ENCODE peak calls at places on chromosomes 7 and 10, in five cellular contexts. H is CD8-positive, alpha-beta T cell; P is right lobe of liver; Y is endothelial cell of umbilical vein; F is GM23248. N is an unnamed sample. For H3K4me1, the result is how much of the 10 kb centered on the place peaks cover.

GRCh38 chr7:140078392-140078791 is 15.6 kb upstream of the PARP12 start:
- DNase-seq in H (peak), P (no peak), Y (no peak), F (no peak), N (no peak)

GRCh38 chr7:143256932-143257331 is 6.3 kb upstream of the GSTK1 start:
- DNase-seq in H (no peak), P (no peak), Y (no peak), F (no peak), N (no peak)

GRCh38 chr10:42551582-42552187 is 86.7 kb downstream of the ZNF33B start:
- DNase-seq in H (no peak), P (no peak), Y (no peak), F (peak), N (no peak)

GRCh38 chr7:22001345-22002004 is 55.8 kb upstream of the CDCA7L start:
- DNase-seq in H (peak), P (no peak), Y (peak), F (peak), N (peak)

GRCh38 chr7:123635551-123636359 is 19.9 kb upstream of the LMOD2 start:
- DNase-seq in H (no peak), P (no peak), Y (peak), F (peak), N (no peak)

GRCh38 chr10:72364239-72364777 is 9.6 kb upstream of the DNAJB12 start:
- DNase-seq in H (peak), P (peak), Y (peak), F (peak), N (peak)

GRCh38 chr7:44796034-44796503 is 412 bp upstream of the PPIA start:
- DNase-seq in H (no peak), P (no peak), Y (no peak), F (peak), N (peak)

GRCh38 chr7:149873968-149874643 is at the start of gene ATP6V0E2:
- DNase-seq in H (no peak), P (no peak), Y (no peak), F (no peak), N (no peak)

GRCh38 chr10:7170626-7171322 is 240.1 kb downstream of the SFMBT2 start:
- DNase-seq in H (no peak), P (no peak), Y (no peak), F (no peak), N (no peak)

GRCh38 chr7:2201686-2202360 is 30.9 kb downstream of the MAD1L1 start:
- DNase-seq in H (no peak), P (peak), Y (no peak), F (peak), N (peak)

GRCh38 chr10:90326498-90327267 is 531.2 kb downstream of the HTR7 start:
- DNase-seq in H (no peak), P (no peak), Y (peak), F (no peak), N (no peak)

GRCh38 chr10:111923032-111923431 is 260.5 kb downstream of the GPAM start:
- DNase-seq in H (no peak), P (no peak), Y (no peak), F (no peak), N (no peak)

GRCh38 chr7:10474048-10474447 is 499.6 kb upstream of the PHF14 start:
- DNase-seq in H (no peak), P (no peak), Y (no peak), F (no peak), N (no peak)

GRCh38 chr10:96743988-96744585 is 23.8 kb upstream of the PIK3AP1 start:
- DNase-seq in H (no peak), P (no peak), Y (no peak), F (peak), N (peak)

GRCh38 chr10:6219494-6219836 is 16.7 kb downstream of the PFKFB3 start:
- DNase-seq in H (no peak), P (no peak), Y (no peak), F (no peak), N (no peak)

GRCh38 chr7:24898691-24899090 is 81.3 kb downstream of the OSBPL3 start:
- DNase-seq in H (no peak), P (no peak), Y (no peak), F (peak), N (peak)

GRCh38 chr7:4610768-4611467 is 71.2 kb upstream of the FOXK1 start:
- DNase-seq in H (peak), P (peak), Y (peak), F (peak), N (no peak)

GRCh38 chr7:111750168-111750715 is 187.9 kb upstream of the IMMP2L start:
- DNase-seq in H (no peak), P (no peak), Y (no peak), F (no peak), N (no peak)

GRCh38 chr7:95509199-95509598 is 23.5 kb downstream of the ASB4 start:
- DNase-seq in H (no peak), P (no peak), Y (peak), F (peak), N (no peak)

GRCh38 chr7:115678049-115678982 is 352.2 kb downstream of the TFEC start:
- DNase-seq in H (no peak), P (peak), Y (no peak), F (peak), N (no peak)

GRCh38 chr10:79241990-79242619 is 105.2 kb upstream of the PPIF start:
- DNase-seq in H (peak), P (peak), Y (peak), F (peak), N (no peak)

GRCh38 chr10:97131702-97132101 is 54.1 kb downstream of the SLIT1 start:
- DNase-seq in H (no peak), P (no peak), Y (no peak), F (peak), N (no peak)

GRCh38 chr7:22442887-22443369 is 57.1 kb downstream of the STEAP1B start:
- DNase-seq in H (no peak), P (no peak), Y (no peak), F (no peak), N (no peak)

GRCh38 chr10:62264702-62265436 is 3.8 kb downstream of the RTKN2 start:
- DNase-seq in H (no peak), P (no peak), Y (peak), F (peak), N (peak)

GRCh38 chr10:112723876-112724275 is 226.2 kb upstream of the TCF7L2 start:
- DNase-seq in H (no peak), P (no peak), Y (no peak), F (no peak), N (no peak)

GRCh38 chr7:1884583-1885350 is 214.7 kb downstream of the ELFN1 start:
- DNase-seq in H (no peak), P (no peak), Y (no peak), F (peak), N (no peak)

GRCh38 chr10:73953665-73954064 is 42.7 kb downstream of the PLAU start:
- DNase-seq in H (no peak), P (no peak), Y (no peak), F (peak), N (peak)

GRCh38 chr10:17021661-17022060 is 108.0 kb downstream of the CUBN start:
- DNase-seq in H (no peak), P (no peak), Y (no peak), F (no peak), N (no peak)

GRCh38 chr10:104622598-104623209 is 18.4 kb upstream of the SORCS3 start:
- DNase-seq in H (no peak), P (peak), Y (no peak), F (peak), N (no peak)

GRCh38 chr10:19154375-19154774 is 105.8 kb downstream of the MALRD1 start:
- DNase-seq in H (no peak), P (no peak), Y (no peak), F (no peak), N (no peak)

GRCh38 chr10:88297103-88297502 is 286.0 kb downstream of the RNLS start:
- DNase-seq in H (no peak), P (no peak), Y (no peak), F (no peak), N (no peak)

GRCh38 chr10:13337827-13338196 is 10.3 kb downstream of the SEPHS1 start:
- DNase-seq in H (no peak), P (no peak), Y (no peak), F (no peak), N (no peak)

GRCh38 chr7:148110097-148110868 is 480.3 kb upstream of the C7orf33 start:
- DNase-seq in H (no peak), P (no peak), Y (no peak), F (no peak), N (no peak)

GRCh38 chr7:81877890-81878289 is 108.0 kb upstream of the HGF start:
- DNase-seq in H (no peak), P (no peak), Y (no peak), F (no peak), N (no peak)
- H3K27ac ChIP-seq in H (no peak), P (no peak), Y (no peak), F (no peak), N (no peak)

GRCh38 chr7:101140339-101140699 is 13.4 kb downstream of the SERPINE1 start:
- DNase-seq in H (no peak), P (no peak), Y (peak), F (peak), N (no peak)
- H3K4me1 ChIP-seq in H (under half), P (under half), Y (under half), F (under half), N (under half)

GRCh38 chr7:151876112-151876898 is 610 bp downstream of the PRKAG2 start:
- DNase-seq in H (peak), P (peak), Y (peak), F (peak), N (peak)

GRCh38 chr7:151876899-151877777 is at the start of gene PRKAG2:
- DNase-seq in H (peak), P (peak), Y (peak), F (peak), N (no peak)

GRCh38 chr7:151880688-151881087 is 3.8 kb upstream of the PRKAG2 start:
- DNase-seq in H (no peak), P (no peak), Y (no peak), F (no peak), N (no peak)

GRCh38 chr7:151875862-151876111 is 1.1 kb downstream of the PRKAG2 start:
- DNase-seq in H (no peak), P (no peak), Y (no peak), F (no peak), N (no peak)

GRCh38 chr7:151877911-151878835 is 1.3 kb upstream of the PRKAG2 start:
- DNase-seq in H (no peak), P (peak), Y (no peak), F (no peak), N (no peak)
- H3K4me3 ChIP-seq in H (peak), P (peak), Y (no peak), F (no peak), N (no peak)

GRCh38 chr7:36062159-36062815 is 90.8 kb upstream of the EEPD1 start:
- DNase-seq in H (no peak), P (no peak), Y (no peak), F (no peak), N (no peak)

GRCh38 chr7:36066021-36066664 is 86.9 kb upstream of the EEPD1 start:
- DNase-seq in H (no peak), P (no peak), Y (no peak), F (no peak), N (no peak)

GRCh38 chr7:36070230-36070629 is 82.8 kb upstream of the EEPD1 start:
- DNase-seq in H (no peak), P (no peak), Y (no peak), F (no peak), N (no peak)

GRCh38 chr7:36064676-36065075 is 88.4 kb upstream of the EEPD1 start:
- DNase-seq in H (no peak), P (no peak), Y (no peak), F (no peak), N (no peak)
- H3K27ac ChIP-seq in H (no peak), P (no peak), Y (no peak), F (no peak), N (no peak)

GRCh38 chr7:119096683-119097082 is 872.2 kb downstream of the ANKRD7 start:
- DNase-seq in H (no peak), P (no peak), Y (no peak), F (no peak), N (no peak)

GRCh38 chr7:119105381-119105780 is 880.9 kb downstream of the ANKRD7 start:
- DNase-seq in H (no peak), P (no peak), Y (no peak), F (no peak), N (no peak)

DNA sequence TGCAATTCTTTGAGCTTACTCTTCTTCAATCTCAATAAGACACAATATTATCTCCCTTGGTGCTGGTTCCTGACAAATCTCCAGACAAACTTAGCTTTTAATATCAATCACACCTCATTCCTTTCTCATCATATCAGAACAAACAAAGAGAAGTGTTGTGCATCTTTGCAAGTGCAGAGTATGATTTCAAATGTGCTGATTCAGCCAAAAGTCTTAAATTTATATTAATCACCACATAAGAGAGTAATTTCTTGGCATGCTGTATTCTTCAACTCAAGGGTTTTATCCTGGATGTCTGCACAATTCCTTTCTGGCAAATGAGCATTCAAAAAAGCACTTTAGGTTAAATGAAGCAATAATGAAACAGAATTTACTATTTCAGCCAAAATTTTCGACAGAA is 877.8 kb downstream of the ANKRD7 start:
- DNase-seq in H (no peak), P (no peak), Y (no peak), F (no peak), N (no peak)
- H3K4me1 ChIP-seq in H (under half), P (under half), Y (under half), F (under half), N (under half)

N was measured in SJSA1.